ENCODE peak calls at places on chromosomes 4 and X, in ten cellular contexts. M is fibroblast of lung; E is hepatocyte; T is PC-9; A is WERI-Rb-1; R is A673; Y is left lung; O is CD8-positive, alpha-beta T cell; N is cardiac muscle cell; P is gastrocnemius medialis. W is an unnamed sample.
A peak's percentile ranks its signal among the peaks of the same experiment; 100 is the strongest.

GRCh38 chr4:15231265-15232091 is 196.4 kb upstream of the C1QTNF7 start:
- DNase-seq in R (peak; percentile 91), M (peak; percentile 73), O (peak; percentile 75), E (peak; percentile 88), P (peak; percentile 64), A (peak; percentile 85), Y (no peak), T (no peak), N (peak; percentile 92), W (peak; percentile 79)

GRCh38 chr4:78210694-78211093 is 153.6 kb downstream of the FRAS1 start:
- DNase-seq in T (no peak), A (no peak), E (no peak), P (no peak), N (no peak), M (no peak), O (no peak), R (no peak), Y (no peak), W (no peak)

GRCh38 chrX:27815209-27815608 is 7.4 kb downstream of the MAGEB10 start:
- DNase-seq in N (peak; percentile 4), Y (no peak), M (peak; percentile 82), A (no peak), R (no peak), T (no peak), P (no peak), O (no peak), E (no peak), W (peak; percentile 4)

GRCh38 chr4:86358176-86358701 is 1.6 kb downstream of the MAPK10 start:
- DNase-seq in E (peak; percentile 32), A (no peak), O (no peak), T (no peak), N (peak; percentile 50), M (peak; percentile 8), P (no peak), Y (no peak), R (no peak), W (no peak)

GRCh38 chrX:150326843-150327242 is 36.3 kb upstream of the MAMLD1 start:
- DNase-seq in Y (no peak), N (no peak), M (no peak), A (no peak), R (no peak), T (no peak), O (no peak), E (no peak), P (no peak), W (no peak)

GRCh38 chr4:46404961-46405360 is 15.0 kb upstream of the GABRA2 start:
- DNase-seq in P (no peak), E (peak; percentile 80), T (no peak), Y (no peak), N (peak; percentile 20), M (no peak), A (peak; percentile 59), O (no peak), R (no peak), W (peak; percentile 24)

GRCh38 chr4:38948551-38948950 is 80.9 kb downstream of the FAM114A1 start:
- DNase-seq in M (peak; percentile 92), N (peak; percentile 94), Y (no peak), T (peak; percentile 87), E (peak; percentile 35), A (no peak), P (peak; percentile 60), R (peak; percentile 62), O (no peak), W (peak; percentile 85)

GRCh38 chr4:46950826-46951225 is 41.8 kb upstream of the COX7B2 start:
- DNase-seq in N (no peak), M (peak; percentile 21), T (no peak), Y (no peak), R (no peak), E (no peak), O (no peak), P (no peak), A (no peak), W (no peak)

GRCh38 chr4:99529218-99529617 is 18.4 kb downstream of the C4orf17 start:
- DNase-seq in E (peak; percentile 8), Y (no peak), M (no peak), P (no peak), R (no peak), O (no peak), N (peak; percentile 39), A (no peak), T (no peak), W (no peak)

GRCh38 chr4:1210241-1210841 is 38.0 kb upstream of the SPON2 start:
- DNase-seq in O (no peak), R (no peak), Y (peak; percentile 68), P (no peak), N (no peak), T (no peak), M (no peak), A (no peak), E (no peak), W (no peak)

GRCh38 chr4:1208266-1208961 is 36.0 kb upstream of the SPON2 start:
- DNase-seq in M (no peak), P (peak; percentile 12), E (no peak), R (no peak), A (peak; percentile 38), N (peak; percentile 53), Y (peak; percentile 74), T (no peak), O (no peak), W (no peak)

GRCh38 chr4:1207603-1208265 is 35.4 kb upstream of the SPON2 start:
- DNase-seq in E (no peak), T (no peak), R (no peak), Y (peak; percentile 84), N (peak; percentile 89), M (peak; percentile 73), P (peak; percentile 21), A (peak; percentile 86), O (no peak), W (peak; percentile 77)

GRCh38 chr4:1209821-1210220 is 37.4 kb upstream of the SPON2 start:
- DNase-seq in T (no peak), Y (peak; percentile 82), N (peak; percentile 95), A (peak; percentile 73), O (no peak), M (peak; percentile 84), R (no peak), E (peak; percentile 65), P (peak; percentile 57), W (peak; percentile 55)

DNA sequence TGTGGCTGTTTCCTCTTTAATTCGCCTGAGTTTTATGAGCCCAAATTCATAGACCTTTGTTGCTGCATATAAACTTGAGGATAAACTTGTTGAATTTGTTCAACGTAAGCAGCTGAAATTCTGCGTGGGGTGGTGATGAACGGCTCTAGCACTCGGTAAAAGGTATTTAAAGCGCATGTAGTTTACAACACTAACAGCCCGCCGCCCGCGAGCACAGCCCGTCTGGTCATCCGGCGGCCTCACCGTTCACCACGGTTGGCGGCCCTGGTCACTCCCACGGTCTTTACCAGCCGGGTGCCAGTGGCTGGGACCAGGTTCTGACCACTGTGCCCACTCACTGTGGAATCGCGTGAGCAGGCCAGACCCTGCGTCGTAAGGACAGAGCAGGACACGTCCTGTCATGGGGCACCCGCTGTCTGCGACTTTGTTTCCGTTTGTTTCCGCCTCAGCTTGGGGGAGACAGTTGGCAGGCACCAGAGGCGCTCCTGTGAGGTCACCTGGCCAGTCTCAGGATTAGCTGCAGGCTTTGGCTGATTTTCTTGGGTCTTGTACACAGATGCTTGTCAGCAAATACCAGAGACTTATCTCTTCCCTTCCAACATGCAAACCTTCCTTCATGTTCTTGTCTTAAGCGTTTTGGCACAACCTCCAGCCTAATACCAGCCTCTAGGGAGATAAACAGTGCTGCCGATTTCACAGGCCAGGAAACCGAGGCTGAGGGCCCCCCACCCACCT is 36.8 kb upstream of the SPON2 start:
- DNase-seq in N (peak; percentile 69), R (no peak), M (peak; percentile 50), Y (peak; percentile 67), O (no peak), T (no peak), A (peak; percentile 90), P (no peak), E (no peak), W (no peak)
- H3K27ac ChIP-seq in N (peak overlapping the region; percentile 79), R (no peak overlapping the region), M (peak overlapping the region; percentile 79), Y (peak overlapping the region; percentile 53), O (no peak overlapping the region), T (no peak overlapping the region), A (peak overlapping the region; percentile 95), P (peak overlapping the region; percentile 76), E (peak overlapping the region; percentile 84), W (peak overlapping the region; percentile 80)

DNA sequence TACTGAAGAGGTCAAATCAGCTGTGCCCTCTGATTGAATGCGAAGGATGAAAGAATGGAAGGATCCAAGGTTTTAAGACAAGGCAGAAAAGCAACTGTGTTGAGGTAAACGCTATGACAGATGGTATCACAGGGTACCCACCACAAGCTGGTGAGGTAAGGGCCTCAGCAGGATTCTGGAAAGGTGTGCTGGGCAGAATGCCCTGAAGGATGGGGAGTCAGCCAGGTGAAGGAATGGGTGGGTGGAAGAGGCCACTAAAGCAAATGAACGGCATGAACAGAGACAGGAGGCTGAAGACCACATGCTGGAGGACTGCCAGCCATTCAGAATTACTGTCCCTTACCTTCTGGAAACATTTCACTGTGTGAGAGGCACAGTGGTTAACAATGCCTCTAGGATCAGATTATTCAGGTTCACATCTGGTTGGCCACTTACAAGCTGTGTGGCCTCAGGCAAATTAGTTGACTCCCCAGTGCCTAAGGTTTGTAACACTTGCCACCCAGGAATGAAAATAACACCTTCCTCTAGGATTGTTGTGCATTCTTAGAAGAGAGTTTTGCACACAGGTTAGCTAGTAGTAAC is 23.5 kb downstream of the GPRIN3 start:
- DNase-seq in P (no peak), O (no peak), R (no peak), M (no peak), N (no peak), T (no peak), A (no peak), Y (no peak), E (no peak), W (no peak)
- H3K4me3 ChIP-seq in P (no peak overlapping the region), O (no peak overlapping the region), R (no peak overlapping the region), M (no peak overlapping the region), N (no peak overlapping the region), T (no peak overlapping the region), A (no peak overlapping the region), Y (no peak overlapping the region), E (no peak overlapping the region), W (no peak overlapping the region)

GRCh38 chrX:43664708-43665107 is 8.6 kb downstream of the MAOA start:
- DNase-seq in Y (no peak), A (no peak), N (no peak), E (no peak), O (no peak), T (no peak), M (no peak), R (no peak), P (no peak), W (no peak)
- TF ChIP-seq CTCF in Y (no peak), A (no peak), N (no peak), E (no peak), O (no peak), T (no peak), M (no peak), R (no peak), P (no peak), W (no peak)

DNA sequence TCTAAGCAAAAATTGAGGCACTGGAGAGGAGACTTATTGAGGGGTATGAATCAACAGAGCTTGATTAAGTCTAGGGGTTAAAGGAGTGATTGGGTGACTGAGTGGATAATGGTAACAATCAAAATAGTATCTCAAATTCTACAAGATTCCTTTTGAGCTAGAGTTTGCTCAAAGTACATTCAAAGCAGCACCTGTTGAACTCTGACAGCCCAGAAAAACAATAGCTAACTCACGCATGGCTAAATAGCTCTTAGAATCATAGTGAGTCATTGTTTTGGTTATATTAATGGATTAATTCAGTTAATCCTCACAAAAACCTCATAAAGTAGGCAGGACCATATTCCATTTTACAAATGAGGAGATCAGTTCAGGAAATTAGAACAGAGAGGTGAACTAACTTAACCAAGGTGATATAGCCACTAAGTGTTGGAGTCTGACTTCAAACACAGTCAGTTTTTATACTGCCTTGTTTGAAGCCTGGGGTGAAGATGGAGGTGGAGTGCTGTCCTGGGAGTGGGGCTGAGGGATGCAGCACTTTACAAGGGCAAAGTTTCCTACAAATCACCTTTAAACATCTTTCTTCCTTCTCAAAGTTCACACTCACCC is 35.9 kb upstream of the PPM1K start:
- DNase-seq in R (no peak), Y (no peak), N (no peak), O (no peak), P (no peak), A (no peak), E (no peak), T (peak; percentile 80), M (peak; percentile 40), W (no peak)
- H3K27ac ChIP-seq in R (no peak overlapping the region), Y (no peak overlapping the region), N (no peak overlapping the region), O (no peak overlapping the region), P (no peak overlapping the region), A (no peak overlapping the region), E (no peak overlapping the region), T (peak overlapping the region; percentile 77), M (no peak overlapping the region), W (no peak overlapping the region)

W was measured in AG04450.